ENCODE peak calls at places on chromosomes 13 and 19, in eight cellular contexts. Z is stomach, K is NCI-H1092, T is left colon, Q is fibroblast of mammary gland, O is breast epithelium, X is HAP-1, W is OCI-M1. S is an unnamed sample.

GRCh38 chr19:3976495-3977241 is 5.8 kb upstream of the DAPK3 start:
- DNase-seq in Z (no peak), K (no peak), T (peak), Q (peak), O (peak), X (no peak), W (peak), S (no peak)

GRCh38 chr19:28516415-28516872 is 696.5 kb downstream of the UQCRFS1 start:
- DNase-seq in Z (no peak), K (no peak), T (no peak), Q (no peak), O (no peak), X (no peak), W (no peak), S (no peak)

GRCh38 chr13:94020833-94021232 is 458.6 kb downstream of the DCT start:
- DNase-seq in Z (no peak), K (no peak), T (no peak), Q (peak), O (no peak), X (no peak), W (peak), S (no peak)

GRCh38 chr19:50670102-50670380 is 20.8 kb downstream of the C19orf81 start:
- DNase-seq in Z (no peak), K (no peak), T (no peak), Q (no peak), O (no peak), X (no peak), W (no peak), S (no peak)

GRCh38 chr13:44368599-44369368 is 4.8 kb upstream of the SERP2 start:
- DNase-seq in Z (no peak), K (no peak), T (peak), Q (no peak), O (no peak), X (no peak), W (peak), S (no peak)

GRCh38 chr13:30905932-30906383 is at the start of gene MEDAG:
- DNase-seq in Z (no peak), K (no peak), T (peak), Q (peak), O (peak), X (no peak), W (no peak), S (no peak)

GRCh38 chr19:42396542-42397314 is 6.6 kb upstream of the CNFN start:
- DNase-seq in Z (peak), K (peak), T (peak), Q (peak), O (peak), X (peak), W (peak), S (peak)

GRCh38 chr13:97307882-97308624 is 85.9 kb downstream of the MBNL2 start:
- DNase-seq in Z (no peak), K (peak), T (no peak), Q (peak), O (peak), X (peak), W (no peak), S (no peak)

GRCh38 chr13:29594710-29595379 is 643 bp downstream of the SLC7A1 start:
- DNase-seq in Z (peak), K (peak), T (peak), Q (peak), O (peak), X (peak), W (peak), S (peak)

GRCh38 chr13:27822258-27822872 is 30.1 kb downstream of the GSX1 start:
- DNase-seq in Z (no peak), K (no peak), T (no peak), Q (peak), O (no peak), X (peak), W (no peak), S (no peak)

GRCh38 chr19:991932-992669 is 8.0 kb downstream of the WDR18 start:
- DNase-seq in Z (no peak), K (no peak), T (no peak), Q (no peak), O (no peak), X (no peak), W (no peak), S (no peak)

GRCh38 chr19:2235396-2236284 is 489 bp downstream of the PLEKHJ1 start:
- DNase-seq in Z (peak), K (peak), T (peak), Q (no peak), O (peak), X (peak), W (peak), S (no peak)

GRCh38 chr19:8635422-8635821 is 5.0 kb downstream of the NFILZ start:
- DNase-seq in Z (no peak), K (no peak), T (no peak), Q (no peak), O (no peak), X (no peak), W (no peak), S (no peak)

GRCh38 chr13:109425821-109426689 is 360.3 kb downstream of the IRS2 start:
- DNase-seq in Z (no peak), K (no peak), T (no peak), Q (no peak), O (no peak), X (no peak), W (no peak), S (no peak)

GRCh38 chr13:111344471-111345191 is 24.2 kb downstream of the TEX29 start:
- DNase-seq in Z (peak), K (peak), T (no peak), Q (peak), O (no peak), X (peak), W (peak), S (no peak)

GRCh38 chr19:5083547-5083965 is 114.6 kb downstream of the KDM4B start:
- DNase-seq in Z (no peak), K (no peak), T (no peak), Q (peak), O (peak), X (no peak), W (peak), S (no peak)

GRCh38 chr19:32324631-32325215 is 20.7 kb upstream of the ZNF507 start:
- DNase-seq in Z (no peak), K (no peak), T (no peak), Q (no peak), O (no peak), X (no peak), W (peak), S (no peak)

GRCh38 chr19:3075605-3076431 is 13.5 kb upstream of the TLE5 start:
- DNase-seq in Z (peak), K (peak), T (peak), Q (no peak), O (no peak), X (peak), W (peak), S (peak)

GRCh38 chr13:108924154-108924940 is 294.9 kb downstream of the MYO16 start:
- DNase-seq in Z (no peak), K (no peak), T (no peak), Q (peak), O (no peak), X (no peak), W (no peak), S (no peak)

GRCh38 chr19:58544591-58545285 is 874 bp downstream of the TRIM28 start:
- DNase-seq in Z (no peak), K (no peak), T (peak), Q (peak), O (no peak), X (peak), W (no peak), S (no peak)

GRCh38 chr13:113934576-113934975 is 39.3 kb downstream of the C13orf46 start:
- DNase-seq in Z (no peak), K (no peak), T (no peak), Q (no peak), O (no peak), X (no peak), W (no peak), S (no peak)

GRCh38 chr13:21871302-21871862 is 200.5 kb downstream of the FGF9 start:
- DNase-seq in Z (no peak), K (no peak), T (no peak), Q (no peak), O (no peak), X (no peak), W (no peak), S (no peak)